ENCODE peak calls at places on chromosomes 5 and 9, in ten cellular contexts. One of them, this sample, is unnamed.

GRCh38 chr5:165630211-165630866 is 2124.9 kb downstream of the MAT2B start:
- DNase-seq in HL-60: peak; percentile 72
- DNase-seq in transverse colon: peak; percentile 15
- DNase-seq in suprapubic skin: no peak
- DNase-seq in sigmoid colon: peak; percentile 64
- DNase-seq in breast epithelium: no peak
- DNase-seq in GM12878: peak; percentile 2
- DNase-seq in HCT116: no peak
- DNase-seq in spleen: no peak
- DNase-seq in GM23338: peak; percentile 91
- DNase-seq in this sample: peak; percentile 20

GRCh38 chr5:15203376-15203775 is 296.6 kb upstream of the FBXL7 start:
- DNase-seq in HL-60: no peak
- DNase-seq in transverse colon: no peak
- DNase-seq in HCT116: no peak
- DNase-seq in sigmoid colon: no peak
- DNase-seq in suprapubic skin: no peak
- DNase-seq in GM12878: no peak
- DNase-seq in breast epithelium: no peak
- DNase-seq in spleen: no peak
- DNase-seq in GM23338: no peak
- DNase-seq in this sample: no peak

GRCh38 chr9:134206317-134207300 is 42.2 kb upstream of the RNU6ATAC start:
- DNase-seq in breast epithelium: no peak
- DNase-seq in GM12878: no peak
- DNase-seq in sigmoid colon: peak; percentile 62
- DNase-seq in GM23338: no peak
- DNase-seq in transverse colon: no peak
- DNase-seq in HCT116: no peak
- DNase-seq in HL-60: no peak
- DNase-seq in spleen: peak; percentile 30
- DNase-seq in suprapubic skin: peak; percentile 61
- DNase-seq in this sample: no peak

GRCh38 chr9:36170531-36170930 is 1.3 kb downstream of the CCIN start:
- DNase-seq in HCT116: no peak
- DNase-seq in suprapubic skin: no peak
- DNase-seq in HL-60: no peak
- DNase-seq in GM23338: no peak
- DNase-seq in breast epithelium: no peak
- DNase-seq in GM12878: no peak
- DNase-seq in transverse colon: no peak
- DNase-seq in sigmoid colon: no peak
- DNase-seq in spleen: no peak
- DNase-seq in this sample: no peak

GRCh38 chr5:35342664-35343063 is 112.4 kb upstream of the PRLR start:
- DNase-seq in GM12878: no peak
- DNase-seq in sigmoid colon: no peak
- DNase-seq in HL-60: no peak
- DNase-seq in GM23338: no peak
- DNase-seq in suprapubic skin: no peak
- DNase-seq in breast epithelium: no peak
- DNase-seq in transverse colon: no peak
- DNase-seq in spleen: no peak
- DNase-seq in HCT116: no peak
- DNase-seq in this sample: no peak

GRCh38 chr5:139104577-139105271 is 93.4 kb downstream of the SIL1 start:
- DNase-seq in HCT116: no peak
- DNase-seq in transverse colon: peak; percentile 35
- DNase-seq in GM23338: no peak
- DNase-seq in suprapubic skin: no peak
- DNase-seq in GM12878: no peak
- DNase-seq in sigmoid colon: peak; percentile 90
- DNase-seq in spleen: no peak
- DNase-seq in HL-60: no peak
- DNase-seq in breast epithelium: no peak
- DNase-seq in this sample: no peak

GRCh38 chr5:163815240-163815791 is 309.9 kb downstream of the MAT2B start:
- DNase-seq in GM12878: no peak
- DNase-seq in sigmoid colon: no peak
- DNase-seq in HL-60: no peak
- DNase-seq in breast epithelium: no peak
- DNase-seq in HCT116: no peak
- DNase-seq in suprapubic skin: no peak
- DNase-seq in GM23338: no peak
- DNase-seq in spleen: no peak
- DNase-seq in transverse colon: no peak
- DNase-seq in this sample: no peak

GRCh38 chr5:7629559-7629958 is 221.4 kb downstream of the CFAP90 start:
- DNase-seq in breast epithelium: no peak
- DNase-seq in HL-60: no peak
- DNase-seq in transverse colon: no peak
- DNase-seq in suprapubic skin: no peak
- DNase-seq in spleen: no peak
- DNase-seq in HCT116: no peak
- DNase-seq in sigmoid colon: no peak
- DNase-seq in GM12878: no peak
- DNase-seq in GM23338: no peak
- DNase-seq in this sample: no peak

GRCh38 chr5:64944868-64945267 is 176.1 kb downstream of the CWC27 start:
- DNase-seq in spleen: no peak
- DNase-seq in HL-60: no peak
- DNase-seq in HCT116: no peak
- DNase-seq in suprapubic skin: no peak
- DNase-seq in breast epithelium: no peak
- DNase-seq in GM23338: no peak
- DNase-seq in GM12878: no peak
- DNase-seq in sigmoid colon: no peak
- DNase-seq in transverse colon: no peak
- DNase-seq in this sample: no peak

GRCh38 chr5:64942460-64942859 is 173.7 kb downstream of the CWC27 start:
- DNase-seq in transverse colon: no peak
- DNase-seq in GM23338: no peak
- DNase-seq in spleen: no peak
- DNase-seq in breast epithelium: no peak
- DNase-seq in suprapubic skin: no peak
- DNase-seq in sigmoid colon: no peak
- DNase-seq in HCT116: no peak
- DNase-seq in GM12878: no peak
- DNase-seq in HL-60: no peak
- DNase-seq in this sample: no peak

GRCh38 chr5:64947801-64948200 is 179.1 kb downstream of the CWC27 start:
- DNase-seq in sigmoid colon: no peak
- DNase-seq in HL-60: no peak
- DNase-seq in GM12878: no peak
- DNase-seq in transverse colon: no peak
- DNase-seq in GM23338: no peak
- DNase-seq in breast epithelium: no peak
- DNase-seq in spleen: no peak
- DNase-seq in HCT116: no peak
- DNase-seq in suprapubic skin: no peak
- DNase-seq in this sample: no peak

GRCh38 chr5:64949331-64949730 is 180.6 kb downstream of the CWC27 start:
- DNase-seq in breast epithelium: no peak
- DNase-seq in HL-60: no peak
- DNase-seq in transverse colon: no peak
- DNase-seq in suprapubic skin: no peak
- DNase-seq in GM12878: no peak
- DNase-seq in GM23338: no peak
- DNase-seq in sigmoid colon: no peak
- DNase-seq in spleen: no peak
- DNase-seq in HCT116: no peak
- DNase-seq in this sample: no peak

GRCh38 chr5:64947031-64947430 is 178.3 kb downstream of the CWC27 start:
- DNase-seq in breast epithelium: no peak
- DNase-seq in HCT116: no peak
- DNase-seq in GM12878: no peak
- DNase-seq in spleen: no peak
- DNase-seq in HL-60: no peak
- DNase-seq in suprapubic skin: no peak
- DNase-seq in transverse colon: no peak
- DNase-seq in sigmoid colon: no peak
- DNase-seq in GM23338: no peak
- DNase-seq in this sample: no peak
- TF ChIP-seq POLR2AphosphoS5 in breast epithelium: no peak
- TF ChIP-seq POLR2AphosphoS5 in HCT116: no peak
- TF ChIP-seq POLR2AphosphoS5 in GM12878: no peak
- TF ChIP-seq POLR2AphosphoS5 in spleen: no peak
- TF ChIP-seq POLR2AphosphoS5 in HL-60: no peak
- TF ChIP-seq POLR2AphosphoS5 in suprapubic skin: no peak
- TF ChIP-seq POLR2AphosphoS5 in transverse colon: no peak
- TF ChIP-seq POLR2AphosphoS5 in sigmoid colon: no peak
- TF ChIP-seq POLR2AphosphoS5 in GM23338: no peak
- TF ChIP-seq POLR2AphosphoS5 in this sample: no peak

GRCh38 chr5:179953934-179954833 is 46.5 kb upstream of the TBC1D9B start:
- DNase-seq in sigmoid colon: no peak
- DNase-seq in suprapubic skin: no peak
- DNase-seq in GM23338: no peak
- DNase-seq in transverse colon: no peak
- DNase-seq in spleen: no peak
- DNase-seq in breast epithelium: no peak
- DNase-seq in HL-60: no peak
- DNase-seq in HCT116: no peak
- DNase-seq in GM12878: no peak
- DNase-seq in this sample: no peak

GRCh38 chr5:179955630-179956029 is 47.9 kb upstream of the TBC1D9B start:
- DNase-seq in suprapubic skin: no peak
- DNase-seq in sigmoid colon: no peak
- DNase-seq in GM12878: no peak
- DNase-seq in breast epithelium: no peak
- DNase-seq in HCT116: no peak
- DNase-seq in spleen: no peak
- DNase-seq in transverse colon: no peak
- DNase-seq in GM23338: no peak
- DNase-seq in HL-60: no peak
- DNase-seq in this sample: no peak

GRCh38 chr5:179960204-179960831 is 52.6 kb upstream of the TBC1D9B start:
- DNase-seq in HL-60: no peak
- DNase-seq in GM12878: no peak
- DNase-seq in spleen: no peak
- DNase-seq in breast epithelium: no peak
- DNase-seq in HCT116: no peak
- DNase-seq in sigmoid colon: no peak
- DNase-seq in transverse colon: no peak
- DNase-seq in suprapubic skin: no peak
- DNase-seq in GM23338: no peak
- DNase-seq in this sample: no peak

GRCh38 chr5:179959627-179960026 is 51.9 kb upstream of the TBC1D9B start:
- DNase-seq in sigmoid colon: no peak
- DNase-seq in GM23338: no peak
- DNase-seq in spleen: no peak
- DNase-seq in transverse colon: no peak
- DNase-seq in HCT116: no peak
- DNase-seq in breast epithelium: no peak
- DNase-seq in GM12878: no peak
- DNase-seq in suprapubic skin: no peak
- DNase-seq in HL-60: no peak
- DNase-seq in this sample: no peak

DNA sequence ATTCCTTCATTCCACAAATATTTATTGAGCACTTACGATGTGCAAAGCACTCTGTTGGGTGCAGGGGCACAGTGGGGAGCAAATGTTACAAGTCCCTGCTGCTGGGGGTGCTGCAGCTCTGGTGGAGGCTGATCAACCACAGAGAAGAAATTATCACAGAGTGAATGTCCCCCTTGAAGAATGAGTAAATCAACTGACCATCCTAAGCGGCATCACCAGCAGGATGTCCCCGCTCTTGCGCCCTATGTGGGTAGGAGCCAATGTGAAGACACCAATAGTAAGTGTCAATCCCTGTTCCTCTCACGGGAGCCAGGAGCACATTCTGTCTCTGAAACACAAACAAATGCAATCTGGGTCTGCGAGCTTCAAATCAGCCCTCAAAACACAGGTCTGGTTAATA is 47.4 kb upstream of the TBC1D9B start:
- DNase-seq in sigmoid colon: no peak
- DNase-seq in HL-60: no peak
- DNase-seq in breast epithelium: no peak
- DNase-seq in HCT116: no peak
- DNase-seq in suprapubic skin: no peak
- DNase-seq in GM12878: no peak
- DNase-seq in spleen: no peak
- DNase-seq in GM23338: no peak
- DNase-seq in transverse colon: no peak
- DNase-seq in this sample: no peak
- TF ChIP-seq POLR2AphosphoS5 in sigmoid colon: no peak
- TF ChIP-seq POLR2AphosphoS5 in HL-60: no peak
- TF ChIP-seq POLR2AphosphoS5 in breast epithelium: no peak
- TF ChIP-seq POLR2AphosphoS5 in HCT116: no peak
- TF ChIP-seq POLR2AphosphoS5 in suprapubic skin: no peak
- TF ChIP-seq POLR2AphosphoS5 in GM12878: no peak
- TF ChIP-seq POLR2AphosphoS5 in spleen: no peak
- TF ChIP-seq POLR2AphosphoS5 in GM23338: no peak
- TF ChIP-seq POLR2AphosphoS5 in transverse colon: no peak
- TF ChIP-seq POLR2AphosphoS5 in this sample: no peak

GRCh38 chr9:97759611-97760288 is 62.6 kb upstream of the XPA start:
- DNase-seq in HL-60: no peak
- DNase-seq in GM12878: no peak
- DNase-seq in suprapubic skin: no peak
- DNase-seq in GM23338: no peak
- DNase-seq in transverse colon: no peak
- DNase-seq in breast epithelium: no peak
- DNase-seq in HCT116: no peak
- DNase-seq in spleen: no peak
- DNase-seq in sigmoid colon: no peak
- DNase-seq in this sample: no peak
- TF ChIP-seq POLR2AphosphoS5 in HL-60: no peak
- TF ChIP-seq POLR2AphosphoS5 in GM12878: no peak
- TF ChIP-seq POLR2AphosphoS5 in suprapubic skin: no peak
- TF ChIP-seq POLR2AphosphoS5 in GM23338: no peak
- TF ChIP-seq POLR2AphosphoS5 in transverse colon: no peak
- TF ChIP-seq POLR2AphosphoS5 in breast epithelium: no peak
- TF ChIP-seq POLR2AphosphoS5 in HCT116: no peak
- TF ChIP-seq POLR2AphosphoS5 in spleen: no peak
- TF ChIP-seq POLR2AphosphoS5 in sigmoid colon: no peak
- TF ChIP-seq POLR2AphosphoS5 in this sample: no peak

DNA sequence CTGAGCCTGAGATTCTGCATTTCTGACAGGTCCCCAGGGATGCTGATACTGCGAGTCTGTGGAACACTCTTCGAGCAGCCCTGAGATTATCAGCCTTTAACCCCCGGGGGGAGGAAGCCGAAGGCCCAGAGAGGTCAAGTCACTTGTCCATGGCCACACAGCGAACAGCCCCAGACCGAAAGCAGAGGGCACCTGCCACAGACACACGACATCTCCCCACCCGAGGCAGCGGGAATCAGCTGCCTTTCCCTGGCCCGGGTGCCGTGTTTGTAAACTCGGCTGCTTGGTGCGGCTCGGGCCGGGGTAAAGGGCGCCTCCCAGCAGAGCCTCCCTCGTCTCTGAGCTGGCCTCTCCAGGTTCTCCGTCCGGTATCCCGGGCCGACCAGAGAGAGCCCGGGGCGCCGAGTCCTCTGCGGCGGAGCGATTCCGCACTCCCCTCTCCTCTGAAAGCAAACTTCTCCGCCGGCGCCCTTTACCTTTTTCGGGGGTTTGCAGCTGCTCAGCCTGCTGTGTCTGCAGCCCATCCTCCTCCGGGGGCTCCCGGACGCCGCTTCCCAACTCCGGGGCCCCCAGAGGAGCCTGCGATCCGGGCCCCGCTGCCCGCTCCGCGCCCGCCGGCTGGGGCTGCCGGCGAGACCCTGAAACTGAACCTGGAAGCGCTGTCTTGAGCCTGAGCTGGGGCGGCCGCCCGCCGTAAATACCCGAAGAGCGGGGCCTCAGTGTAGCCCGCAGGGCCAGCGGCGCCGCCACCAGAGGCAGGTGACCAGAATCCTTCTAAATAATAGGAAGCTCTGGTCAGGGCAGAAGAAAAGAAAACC is at the start of gene CCDC69:
- DNase-seq in transverse colon: peak; percentile 81
- DNase-seq in spleen: peak; percentile 93
- DNase-seq in GM12878: no peak
- DNase-seq in breast epithelium: peak; percentile 66
- DNase-seq in suprapubic skin: no peak
- DNase-seq in HL-60: peak; percentile 71
- DNase-seq in GM23338: peak; percentile 88
- DNase-seq in HCT116: peak; percentile 53
- DNase-seq in sigmoid colon: peak; percentile 91
- DNase-seq in this sample: peak; percentile 75
- TF ChIP-seq POLR2AphosphoS5 in transverse colon: peak; percentile 85
- TF ChIP-seq POLR2AphosphoS5 in spleen: peak; percentile 81
- TF ChIP-seq POLR2AphosphoS5 in GM12878: no peak
- TF ChIP-seq POLR2AphosphoS5 in breast epithelium: peak; percentile 22
- TF ChIP-seq POLR2AphosphoS5 in suprapubic skin: no peak
- TF ChIP-seq POLR2AphosphoS5 in HL-60: no peak
- TF ChIP-seq POLR2AphosphoS5 in GM23338: peak; percentile 74
- TF ChIP-seq POLR2AphosphoS5 in HCT116: peak; percentile 64
- TF ChIP-seq POLR2AphosphoS5 in sigmoid colon: peak; percentile 91
- TF ChIP-seq POLR2AphosphoS5 in this sample: peak; percentile 31

This sample was measured in GM12891.